ENCODE peak calls at places on chromosome 3, in nine cellular contexts. X, N, R, S, Y, Q, J, Z and I are unnamed samples.

GRCh38 chr3:69144631-69145244 is 22.3 kb upstream of the LMOD3 start:
- DNase-seq in X (peak), N (no peak), R (no peak), S (peak), Y (no peak), Q (no peak), J (no peak), Z (no peak), I (no peak)

GRCh38 chr3:52532838-52533622 is 627 bp downstream of the NT5DC2 start:
- DNase-seq in X (no peak), N (no peak), R (no peak), S (peak), Y (peak), Q (peak), J (peak), Z (peak), I (peak)

GRCh38 chr3:28328188-28329151 is 20.1 kb upstream of the ZCWPW2 start:
- DNase-seq in X (no peak), N (peak), R (no peak), S (no peak), Y (no peak), Q (no peak), J (no peak), Z (peak), I (no peak)

GRCh38 chr3:130093741-130094391 is 12.2 kb downstream of the ALG1L2 start:
- DNase-seq in X (peak), N (no peak), R (no peak), S (peak), Y (peak), Q (no peak), J (no peak), Z (no peak), I (no peak)

GRCh38 chr3:16064660-16065414 is 109.6 kb upstream of the GALNT15 start:
- DNase-seq in X (no peak), N (peak), R (no peak), S (no peak), Y (no peak), Q (peak), J (no peak), Z (peak), I (no peak)

GRCh38 chr3:107410606-107411005 is 33.4 kb downstream of the CCDC54 start:
- DNase-seq in X (no peak), N (no peak), R (no peak), S (no peak), Y (no peak), Q (no peak), J (no peak), Z (no peak), I (no peak)

GRCh38 chr3:167837430-167837829 is 101.9 kb downstream of the SERPINI1 start:
- DNase-seq in X (no peak), N (peak), R (no peak), S (no peak), Y (no peak), Q (no peak), J (no peak), Z (peak), I (no peak)

GRCh38 chr3:122912772-122913538 is 114.6 kb downstream of the SEMA5B start:
- DNase-seq in X (no peak), N (no peak), R (no peak), S (peak), Y (no peak), Q (no peak), J (peak), Z (no peak), I (no peak)

GRCh38 chr3:97901327-97902295 is 70.6 kb downstream of the RIOX2 start:
- DNase-seq in X (no peak), N (peak), R (no peak), S (no peak), Y (no peak), Q (no peak), J (no peak), Z (peak), I (no peak)

GRCh38 chr3:166282931-166283330 is 445.7 kb upstream of the BCHE start:
- DNase-seq in X (no peak), N (no peak), R (no peak), S (no peak), Y (no peak), Q (no peak), J (no peak), Z (no peak), I (no peak)

GRCh38 chr3:159233734-159234133 is 431.9 kb downstream of the MFSD1 start:
- DNase-seq in X (no peak), N (no peak), R (no peak), S (no peak), Y (no peak), Q (no peak), J (no peak), Z (no peak), I (no peak)

GRCh38 chr3:9881440-9881839 is 1.4 kb upstream of the CIDEC start:
- DNase-seq in X (no peak), N (no peak), R (no peak), S (no peak), Y (no peak), Q (no peak), J (no peak), Z (no peak), I (no peak)

GRCh38 chr3:4533489-4534443 is 40.6 kb downstream of the ITPR1 start:
- DNase-seq in X (peak), N (no peak), R (no peak), S (no peak), Y (no peak), Q (no peak), J (peak), Z (peak), I (peak)

DNA sequence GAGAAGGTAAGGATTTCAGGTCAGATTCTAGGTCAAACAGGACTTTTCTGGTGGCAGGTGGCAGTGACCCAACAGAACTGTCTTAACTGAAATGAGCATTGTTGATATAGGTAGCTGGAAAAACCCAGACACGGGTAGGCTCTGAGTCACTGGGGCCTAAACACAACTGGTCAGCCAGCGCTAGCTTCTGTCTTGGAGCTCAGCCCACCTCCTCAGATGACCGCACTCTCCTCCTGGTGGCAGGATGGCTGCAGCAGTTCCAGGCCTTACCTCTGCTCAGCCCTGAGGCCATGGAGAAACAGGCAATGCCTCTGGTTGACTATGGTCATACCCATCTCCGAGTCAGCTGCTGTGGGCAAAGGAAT is 61.1 kb upstream of the GATA2 start:
- DNase-seq in X (no peak), N (peak), R (no peak), S (no peak), Y (peak), Q (no peak), J (peak), Z (peak), I (no peak)
- TF ChIP-seq CTCF in X (no peak), N (peak), R (no peak), S (no peak), Y (no peak), Q (no peak), J (no peak), Z (no peak), I (no peak)

DNA sequence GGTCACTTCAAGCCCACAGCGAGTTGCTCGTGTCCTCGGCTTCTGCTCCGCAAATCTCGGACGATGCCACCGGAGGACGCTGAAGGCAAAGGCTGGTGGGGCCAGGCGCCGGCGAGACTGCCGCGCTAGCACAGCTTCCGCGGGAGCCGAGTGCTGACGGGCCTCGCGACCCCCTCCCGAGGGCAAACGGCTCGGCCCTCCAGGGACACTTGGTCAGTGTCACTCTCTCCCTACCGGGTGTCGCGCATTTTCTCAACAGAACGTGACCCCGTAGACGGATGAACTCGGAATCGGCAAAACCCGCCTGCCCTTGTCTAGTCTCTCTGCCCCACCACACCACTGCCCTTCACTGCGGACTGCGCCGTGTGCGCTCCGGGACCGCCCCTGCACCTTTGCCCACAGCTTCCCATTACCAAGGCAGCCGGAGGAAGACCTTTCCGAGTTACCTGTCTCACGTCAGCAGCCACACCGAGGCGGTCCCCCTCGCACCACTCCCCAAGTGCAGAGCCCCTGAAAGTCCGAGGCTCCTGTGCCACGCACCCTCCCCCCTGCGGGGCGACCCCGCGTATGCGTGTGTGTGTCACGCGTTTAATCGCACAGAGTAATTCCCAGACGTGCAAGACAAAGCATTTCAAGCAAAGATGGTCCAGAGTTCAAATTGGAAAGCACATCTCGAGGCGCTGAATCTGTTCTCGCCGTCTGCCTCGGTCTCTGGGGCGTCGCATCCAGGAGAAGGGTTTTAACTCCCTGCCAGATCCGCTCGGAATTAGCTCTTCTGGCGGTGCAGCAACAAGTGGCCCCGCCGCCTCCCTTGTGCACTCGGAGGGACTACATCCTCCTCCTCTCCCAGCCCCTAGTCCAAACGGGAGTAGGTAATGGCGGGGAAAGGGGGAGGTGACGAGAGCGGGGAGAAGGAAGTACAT is 245.0 kb upstream of the TOPAZ1 start:
- DNase-seq in X (peak), N (peak), R (no peak), S (peak), Y (peak), Q (no peak), J (no peak), Z (peak), I (peak)
- TF ChIP-seq CTCF in X (peak), N (peak), R (no peak), S (no peak), Y (no peak), Q (no peak), J (no peak), Z (peak), I (no peak)

GRCh38 chr3:11154953-11155325 is 646 bp downstream of the HRH1 start:
- DNase-seq in X (no peak), N (peak), R (no peak), S (peak), Y (no peak), Q (no peak), J (no peak), Z (no peak), I (peak)
- TF ChIP-seq CTCF in X (no peak), N (peak), R (no peak), S (no peak), Y (no peak), Q (no peak), J (no peak), Z (peak), I (no peak)

GRCh38 chr3:194872669-194872977 is 186.9 kb downstream of the FAM43A start:
- DNase-seq in X (no peak), N (peak), R (peak), S (no peak), Y (no peak), Q (no peak), J (no peak), Z (no peak), I (no peak)

GRCh38 chr3:194871864-194872668 is 186.4 kb downstream of the FAM43A start:
- DNase-seq in X (no peak), N (peak), R (peak), S (no peak), Y (peak), Q (no peak), J (no peak), Z (peak), I (no peak)

GRCh38 chr3:194869482-194870169 is 183.9 kb downstream of the FAM43A start:
- DNase-seq in X (no peak), N (peak), R (peak), S (no peak), Y (no peak), Q (no peak), J (no peak), Z (peak), I (no peak)

GRCh38 chr3:194870394-194871110 is 184.9 kb downstream of the FAM43A start:
- DNase-seq in X (no peak), N (peak), R (peak), S (no peak), Y (no peak), Q (no peak), J (no peak), Z (peak), I (no peak)

GRCh38 chr3:194871143-194871863 is 185.6 kb downstream of the FAM43A start:
- DNase-seq in X (peak), N (peak), R (peak), S (peak), Y (peak), Q (peak), J (no peak), Z (peak), I (peak)
- TF ChIP-seq CTCF in X (no peak), N (no peak), R (no peak), S (no peak), Y (no peak), Q (no peak), J (no peak), Z (peak), I (no peak)

DNA sequence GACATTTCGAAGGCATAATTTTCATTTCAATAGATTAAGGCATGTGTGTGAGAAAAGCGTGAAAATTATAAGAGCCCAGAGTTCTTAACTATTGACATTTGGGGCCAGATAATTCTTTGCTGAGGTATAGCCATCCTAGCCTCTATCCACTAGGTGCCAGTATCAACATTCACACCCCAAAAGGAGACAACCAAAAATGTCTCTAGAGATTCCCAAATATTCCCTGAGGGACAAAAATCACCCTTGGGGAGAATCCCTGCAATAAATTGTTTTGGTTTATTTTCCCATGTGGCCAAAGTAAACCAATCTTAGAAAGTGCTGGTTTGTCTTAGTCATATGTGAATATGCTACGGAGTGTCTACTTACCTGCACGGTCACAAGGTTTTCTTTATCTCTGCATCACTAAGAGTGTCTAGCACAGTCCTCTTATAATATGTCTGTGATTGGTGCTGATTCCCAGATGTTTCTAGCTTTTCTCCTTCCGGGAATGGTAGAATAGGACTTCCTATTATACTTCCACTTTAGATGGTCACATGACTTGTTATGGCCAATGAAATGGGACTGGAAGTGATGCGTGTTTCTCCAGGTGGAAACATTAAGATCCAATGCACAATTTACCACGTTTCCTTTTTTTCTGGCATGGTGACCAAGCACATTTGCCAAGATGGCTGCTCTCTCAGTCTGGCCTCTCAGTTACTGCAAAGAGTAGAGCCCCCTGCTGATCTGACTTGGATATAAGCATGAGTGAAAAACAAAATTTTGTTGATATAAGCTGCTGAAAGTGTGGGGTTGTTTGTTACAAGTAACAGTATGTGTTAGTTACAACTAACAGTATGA is 8.0 kb upstream of the KBTBD8 start:
- DNase-seq in X (peak), N (peak), R (peak), S (no peak), Y (no peak), Q (no peak), J (no peak), Z (peak), I (no peak)
- TF ChIP-seq CTCF in X (peak), N (peak), R (peak), S (no peak), Y (no peak), Q (no peak), J (no peak), Z (peak), I (no peak)

GRCh38 chr3:31980530-31981205 is 394 bp downstream of the OSBPL10 start:
- DNase-seq in X (peak), N (peak), R (peak), S (peak), Y (peak), Q (peak), J (peak), Z (peak), I (peak)
- TF ChIP-seq CTCF in X (no peak), N (no peak), R (no peak), S (no peak), Y (no peak), Q (no peak), J (no peak), Z (no peak), I (no peak)

DNA sequence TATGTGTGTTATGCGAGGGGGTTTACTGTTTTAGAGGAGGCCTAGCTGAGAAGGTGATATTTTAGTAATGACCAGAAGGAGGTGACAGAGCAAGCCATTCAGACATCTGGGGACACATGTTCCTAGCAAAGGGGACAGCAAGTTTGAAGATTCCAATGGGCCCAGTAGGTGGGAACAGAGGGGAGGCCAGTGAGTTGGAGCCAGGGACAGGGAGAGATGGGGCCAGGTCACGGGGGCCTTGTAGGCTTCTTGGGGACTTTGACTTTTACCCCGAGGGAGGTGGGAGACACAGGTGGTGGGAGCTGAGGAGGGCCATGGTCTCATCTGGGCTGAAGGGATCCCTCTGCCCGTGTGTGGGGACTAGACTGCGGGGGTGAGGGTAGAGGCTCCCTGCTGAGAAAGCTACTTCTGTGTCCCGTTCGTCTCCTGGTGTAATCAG is 72.5 kb downstream of the MGLL start:
- DNase-seq in X (no peak), N (no peak), R (no peak), S (no peak), Y (no peak), Q (no peak), J (no peak), Z (no peak), I (no peak)
- TF ChIP-seq CTCF in X (peak), N (no peak), R (peak), S (no peak), Y (no peak), Q (no peak), J (no peak), Z (peak), I (no peak)

GRCh38 chr3:148863297-148863696 is 1.8 kb upstream of the CPA3 start:
- DNase-seq in X (no peak), N (no peak), R (no peak), S (no peak), Y (no peak), Q (no peak), J (no peak), Z (no peak), I (no peak)

GRCh38 chr3:148865039-148865438 is at the start of gene CPA3:
- DNase-seq in X (no peak), N (no peak), R (no peak), S (no peak), Y (no peak), Q (no peak), J (no peak), Z (no peak), I (no peak)

GRCh38 chr3:148863814-148864213 is 1.3 kb upstream of the CPA3 start:
- DNase-seq in X (no peak), N (no peak), R (no peak), S (no peak), Y (no peak), Q (no peak), J (no peak), Z (no peak), I (no peak)

GRCh38 chr3:148857321-148857720 is 7.8 kb upstream of the CPA3 start:
- DNase-seq in X (no peak), N (no peak), R (no peak), S (no peak), Y (no peak), Q (no peak), J (no peak), Z (no peak), I (no peak)

GRCh38 chr3:148861277-148861869 is 3.7 kb upstream of the CPA3 start:
- DNase-seq in X (no peak), N (peak), R (peak), S (no peak), Y (no peak), Q (no peak), J (no peak), Z (peak), I (no peak)
- TF ChIP-seq CTCF in X (peak), N (peak), R (peak), S (peak), Y (peak), Q (peak), J (peak), Z (peak), I (peak)

GRCh38 chr3:150703756-150704344 is at the start of gene ERICH6:
- DNase-seq in X (peak), N (peak), R (peak), S (peak), Y (peak), Q (peak), J (peak), Z (peak), I (peak)
- TF ChIP-seq CTCF in X (no peak), N (peak), R (no peak), S (no peak), Y (peak), Q (no peak), J (no peak), Z (peak), I (no peak)

GRCh38 chr3:101903426-101903825 is 54.1 kb downstream of the NFKBIZ start:
- DNase-seq in X (no peak), N (no peak), R (no peak), S (no peak), Y (no peak), Q (no peak), J (no peak), Z (peak), I (no peak)
- TF ChIP-seq CTCF in X (no peak), N (no peak), R (no peak), S (no peak), Y (no peak), Q (no peak), J (no peak), Z (no peak), I (no peak)